ENCODE peak calls at places on chromosomes 7 and 10, in ten cellular contexts. One of them, this sample, is unnamed.

GRCh38 chr7:46680147-46680546 is 759.1 kb upstream of the IGFBP3 start:
- DNase-seq in fibroblast of mammary gland: peak; percentile 9
- DNase-seq in prostate gland: no peak
- DNase-seq in RWPE1: no peak
- DNase-seq in natural killer cell: no peak
- DNase-seq in astrocyte: peak; percentile 8
- DNase-seq in neural progenitor cell: no peak
- DNase-seq in colonic mucosa: no peak
- DNase-seq in ovary: no peak
- DNase-seq in H9: no peak
- DNase-seq in this sample: no peak

GRCh38 chr10:17454181-17454800 is at the start of gene ST8SIA6:
- DNase-seq in fibroblast of mammary gland: peak; percentile 25
- DNase-seq in prostate gland: peak; percentile 54
- DNase-seq in RWPE1: peak; percentile 55
- DNase-seq in natural killer cell: peak; percentile 68
- DNase-seq in astrocyte: peak; percentile 37
- DNase-seq in neural progenitor cell: peak; percentile 83
- DNase-seq in colonic mucosa: peak; percentile 51
- DNase-seq in ovary: peak; percentile 62
- DNase-seq in H9: peak; percentile 42
- DNase-seq in this sample: peak; percentile 71

GRCh38 chr10:104254493-104255243 is at the start of gene GSTO1:
- DNase-seq in fibroblast of mammary gland: peak; percentile 79
- DNase-seq in prostate gland: peak; percentile 74
- DNase-seq in RWPE1: peak; percentile 82
- DNase-seq in natural killer cell: peak; percentile 41
- DNase-seq in astrocyte: peak; percentile 62
- DNase-seq in neural progenitor cell: peak; percentile 67
- DNase-seq in colonic mucosa: peak; percentile 86
- DNase-seq in ovary: peak; percentile 86
- DNase-seq in H9: peak; percentile 74
- DNase-seq in this sample: peak; percentile 70

GRCh38 chr7:141053626-141054025 is 20.2 kb upstream of the TMEM178B start:
- DNase-seq in fibroblast of mammary gland: no peak
- DNase-seq in prostate gland: no peak
- DNase-seq in RWPE1: no peak
- DNase-seq in natural killer cell: peak; percentile 45
- DNase-seq in astrocyte: no peak
- DNase-seq in neural progenitor cell: no peak
- DNase-seq in colonic mucosa: no peak
- DNase-seq in ovary: no peak
- DNase-seq in H9: no peak
- DNase-seq in this sample: no peak

GRCh38 chr7:135238112-135238744 is 4.6 kb downstream of the STRA8 start:
- DNase-seq in fibroblast of mammary gland: no peak
- DNase-seq in prostate gland: no peak
- DNase-seq in RWPE1: no peak
- DNase-seq in natural killer cell: no peak
- DNase-seq in astrocyte: no peak
- DNase-seq in neural progenitor cell: no peak
- DNase-seq in colonic mucosa: no peak
- DNase-seq in ovary: no peak
- DNase-seq in H9: peak; percentile 66
- DNase-seq in this sample: no peak

GRCh38 chr7:100212631-100213286 is 7.0 kb upstream of the PVRIG start:
- DNase-seq in fibroblast of mammary gland: no peak
- DNase-seq in prostate gland: no peak
- DNase-seq in RWPE1: no peak
- DNase-seq in natural killer cell: no peak
- DNase-seq in astrocyte: no peak
- DNase-seq in neural progenitor cell: no peak
- DNase-seq in colonic mucosa: no peak
- DNase-seq in ovary: no peak
- DNase-seq in H9: no peak
- DNase-seq in this sample: no peak

GRCh38 chr10:120634629-120635028 is 177.6 kb downstream of the PLPP4 start:
- DNase-seq in fibroblast of mammary gland: no peak
- DNase-seq in prostate gland: no peak
- DNase-seq in RWPE1: no peak
- DNase-seq in natural killer cell: no peak
- DNase-seq in astrocyte: no peak
- DNase-seq in neural progenitor cell: peak; percentile 56
- DNase-seq in colonic mucosa: no peak
- DNase-seq in ovary: no peak
- DNase-seq in H9: peak; percentile 87
- DNase-seq in this sample: peak; percentile 18

GRCh38 chr10:119221666-119222065 is 14.3 kb downstream of the GRK5 start:
- DNase-seq in fibroblast of mammary gland: peak; percentile 49
- DNase-seq in prostate gland: no peak
- DNase-seq in RWPE1: no peak
- DNase-seq in natural killer cell: no peak
- DNase-seq in astrocyte: no peak
- DNase-seq in neural progenitor cell: no peak
- DNase-seq in colonic mucosa: no peak
- DNase-seq in ovary: no peak
- DNase-seq in H9: no peak
- DNase-seq in this sample: no peak

GRCh38 chr10:14481752-14482151 is 151.0 kb upstream of the FRMD4A start:
- DNase-seq in fibroblast of mammary gland: no peak
- DNase-seq in prostate gland: no peak
- DNase-seq in RWPE1: no peak
- DNase-seq in natural killer cell: no peak
- DNase-seq in astrocyte: peak; percentile 64
- DNase-seq in neural progenitor cell: peak; percentile 21
- DNase-seq in colonic mucosa: no peak
- DNase-seq in ovary: no peak
- DNase-seq in H9: no peak
- DNase-seq in this sample: no peak

GRCh38 chr10:44340557-44340956 is 44.3 kb downstream of the CXCL12 start:
- DNase-seq in fibroblast of mammary gland: no peak
- DNase-seq in prostate gland: no peak
- DNase-seq in RWPE1: no peak
- DNase-seq in natural killer cell: no peak
- DNase-seq in astrocyte: no peak
- DNase-seq in neural progenitor cell: no peak
- DNase-seq in colonic mucosa: no peak
- DNase-seq in ovary: no peak
- DNase-seq in H9: no peak
- DNase-seq in this sample: no peak

GRCh38 chr10:34999532-34999931 is 90.6 kb downstream of the CUL2 start:
- DNase-seq in fibroblast of mammary gland: no peak
- DNase-seq in prostate gland: no peak
- DNase-seq in RWPE1: no peak
- DNase-seq in natural killer cell: no peak
- DNase-seq in astrocyte: no peak
- DNase-seq in neural progenitor cell: no peak
- DNase-seq in colonic mucosa: no peak
- DNase-seq in ovary: no peak
- DNase-seq in H9: no peak
- DNase-seq in this sample: no peak

GRCh38 chr10:130337305-130337640 is 201.1 kb downstream of the GLRX3 start:
- DNase-seq in fibroblast of mammary gland: no peak
- DNase-seq in prostate gland: no peak
- DNase-seq in RWPE1: no peak
- DNase-seq in natural killer cell: no peak
- DNase-seq in astrocyte: no peak
- DNase-seq in neural progenitor cell: no peak
- DNase-seq in colonic mucosa: no peak
- DNase-seq in ovary: no peak
- DNase-seq in H9: no peak
- DNase-seq in this sample: no peak

GRCh38 chr10:130338588-130339070 is 202.4 kb downstream of the GLRX3 start:
- DNase-seq in fibroblast of mammary gland: no peak
- DNase-seq in prostate gland: peak; percentile 2
- DNase-seq in RWPE1: no peak
- DNase-seq in natural killer cell: no peak
- DNase-seq in astrocyte: no peak
- DNase-seq in neural progenitor cell: no peak
- DNase-seq in colonic mucosa: no peak
- DNase-seq in ovary: no peak
- DNase-seq in H9: no peak
- DNase-seq in this sample: no peak

GRCh38 chr10:130335336-130335735 is 199.1 kb downstream of the GLRX3 start:
- DNase-seq in fibroblast of mammary gland: no peak
- DNase-seq in prostate gland: peak; percentile 1
- DNase-seq in RWPE1: no peak
- DNase-seq in natural killer cell: no peak
- DNase-seq in astrocyte: no peak
- DNase-seq in neural progenitor cell: no peak
- DNase-seq in colonic mucosa: no peak
- DNase-seq in ovary: no peak
- DNase-seq in H9: no peak
- DNase-seq in this sample: no peak

GRCh38 chr10:130337696-130338587 is 201.8 kb downstream of the GLRX3 start:
- DNase-seq in fibroblast of mammary gland: no peak
- DNase-seq in prostate gland: no peak
- DNase-seq in RWPE1: no peak
- DNase-seq in natural killer cell: no peak
- DNase-seq in astrocyte: no peak
- DNase-seq in neural progenitor cell: no peak
- DNase-seq in colonic mucosa: no peak
- DNase-seq in ovary: no peak
- DNase-seq in H9: no peak
- DNase-seq in this sample: no peak

GRCh38 chr10:130336612-130337304 is 200.6 kb downstream of the GLRX3 start:
- DNase-seq in fibroblast of mammary gland: no peak
- DNase-seq in prostate gland: peak; percentile 1
- DNase-seq in RWPE1: no peak
- DNase-seq in natural killer cell: no peak
- DNase-seq in astrocyte: no peak
- DNase-seq in neural progenitor cell: peak; percentile 65
- DNase-seq in colonic mucosa: no peak
- DNase-seq in ovary: no peak
- DNase-seq in H9: peak; percentile 55
- DNase-seq in this sample: peak; percentile 41
- TF ChIP-seq CTCF in fibroblast of mammary gland: no peak
- TF ChIP-seq CTCF in prostate gland: no peak
- TF ChIP-seq CTCF in RWPE1: no peak
- TF ChIP-seq CTCF in natural killer cell: no peak
- TF ChIP-seq CTCF in astrocyte: no peak
- TF ChIP-seq CTCF in neural progenitor cell: peak; percentile 60
- TF ChIP-seq CTCF in colonic mucosa: no peak
- TF ChIP-seq CTCF in ovary: no peak
- TF ChIP-seq CTCF in H9: peak; percentile 68
- TF ChIP-seq CTCF in this sample: peak; percentile 35

GRCh38 chr10:71312840-71313789 is 5.9 kb upstream of the SLC29A3 start:
- DNase-seq in fibroblast of mammary gland: peak; percentile 86
- DNase-seq in prostate gland: peak; percentile 56
- DNase-seq in RWPE1: no peak
- DNase-seq in natural killer cell: no peak
- DNase-seq in astrocyte: peak; percentile 56
- DNase-seq in neural progenitor cell: no peak
- DNase-seq in colonic mucosa: peak; percentile 50
- DNase-seq in ovary: peak; percentile 92
- DNase-seq in H9: no peak
- DNase-seq in this sample: no peak

GRCh38 chr10:71312220-71312619 is 6.8 kb upstream of the SLC29A3 start:
- DNase-seq in fibroblast of mammary gland: no peak
- DNase-seq in prostate gland: no peak
- DNase-seq in RWPE1: no peak
- DNase-seq in natural killer cell: no peak
- DNase-seq in astrocyte: no peak
- DNase-seq in neural progenitor cell: no peak
- DNase-seq in colonic mucosa: no peak
- DNase-seq in ovary: no peak
- DNase-seq in H9: no peak
- DNase-seq in this sample: no peak

GRCh38 chr10:71316081-71316785 is 2.8 kb upstream of the SLC29A3 start:
- DNase-seq in fibroblast of mammary gland: no peak
- DNase-seq in prostate gland: no peak
- DNase-seq in RWPE1: no peak
- DNase-seq in natural killer cell: no peak
- DNase-seq in astrocyte: no peak
- DNase-seq in neural progenitor cell: no peak
- DNase-seq in colonic mucosa: no peak
- DNase-seq in ovary: no peak
- DNase-seq in H9: no peak
- DNase-seq in this sample: no peak

GRCh38 chr10:71314694-71315225 is 4.3 kb upstream of the SLC29A3 start:
- DNase-seq in fibroblast of mammary gland: no peak
- DNase-seq in prostate gland: no peak
- DNase-seq in RWPE1: no peak
- DNase-seq in natural killer cell: no peak
- DNase-seq in astrocyte: no peak
- DNase-seq in neural progenitor cell: no peak
- DNase-seq in colonic mucosa: no peak
- DNase-seq in ovary: no peak
- DNase-seq in H9: no peak
- DNase-seq in this sample: no peak

GRCh38 chr10:71314028-71314693 is 4.9 kb upstream of the SLC29A3 start:
- DNase-seq in fibroblast of mammary gland: peak; percentile 47
- DNase-seq in prostate gland: peak; percentile 35
- DNase-seq in RWPE1: peak; percentile 81
- DNase-seq in natural killer cell: peak; percentile 42
- DNase-seq in astrocyte: no peak
- DNase-seq in neural progenitor cell: peak; percentile 82
- DNase-seq in colonic mucosa: no peak
- DNase-seq in ovary: peak; percentile 77
- DNase-seq in H9: peak; percentile 66
- DNase-seq in this sample: peak; percentile 70
- TF ChIP-seq CTCF in fibroblast of mammary gland: peak; percentile 72
- TF ChIP-seq CTCF in prostate gland: peak; percentile 81
- TF ChIP-seq CTCF in RWPE1: peak; percentile 91
- TF ChIP-seq CTCF in natural killer cell: peak; percentile 81
- TF ChIP-seq CTCF in astrocyte: peak; percentile 58
- TF ChIP-seq CTCF in neural progenitor cell: peak; percentile 84
- TF ChIP-seq CTCF in colonic mucosa: peak; percentile 87
- TF ChIP-seq CTCF in ovary: peak; percentile 48
- TF ChIP-seq CTCF in H9: peak; percentile 92
- TF ChIP-seq CTCF in this sample: peak; percentile 95

DNA sequence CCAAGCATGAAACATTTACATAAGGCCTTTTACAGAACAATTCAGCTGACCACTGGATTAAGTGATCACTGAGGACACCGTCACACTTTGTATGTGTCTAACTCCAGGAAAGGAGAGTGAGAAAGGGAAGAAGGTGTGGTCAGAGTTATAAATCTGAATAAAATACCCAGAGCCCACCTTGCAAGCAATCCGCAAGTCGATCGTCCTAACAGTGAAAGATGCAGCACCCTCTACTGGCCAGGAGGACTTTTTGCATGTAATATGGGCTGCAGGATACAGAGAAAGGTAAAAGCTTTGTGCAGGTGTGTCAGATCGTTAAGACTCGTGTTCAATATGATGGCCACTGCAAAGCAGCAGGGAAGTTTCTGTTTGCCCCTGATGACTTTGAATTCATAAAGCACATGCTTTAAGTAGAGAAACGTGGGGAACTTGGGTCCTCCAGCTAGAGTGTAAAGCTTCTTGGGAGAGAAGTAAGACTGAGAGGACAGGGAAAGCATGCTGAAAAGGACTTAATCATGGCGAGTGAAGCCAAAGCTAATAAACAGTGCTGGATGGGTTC is 68.5 kb upstream of the BMPER start:
- DNase-seq in fibroblast of mammary gland: peak; percentile 57
- DNase-seq in prostate gland: no peak
- DNase-seq in RWPE1: no peak
- DNase-seq in natural killer cell: no peak
- DNase-seq in astrocyte: no peak
- DNase-seq in neural progenitor cell: no peak
- DNase-seq in colonic mucosa: no peak
- DNase-seq in ovary: no peak
- DNase-seq in H9: peak; percentile 48
- DNase-seq in this sample: no peak
- TF ChIP-seq CTCF in fibroblast of mammary gland: peak; percentile 34
- TF ChIP-seq CTCF in prostate gland: no peak
- TF ChIP-seq CTCF in RWPE1: peak; percentile 43
- TF ChIP-seq CTCF in natural killer cell: no peak
- TF ChIP-seq CTCF in astrocyte: peak; percentile 23
- TF ChIP-seq CTCF in neural progenitor cell: peak; percentile 40
- TF ChIP-seq CTCF in colonic mucosa: no peak
- TF ChIP-seq CTCF in ovary: no peak
- TF ChIP-seq CTCF in H9: peak; percentile 69
- TF ChIP-seq CTCF in this sample: peak; percentile 7

GRCh38 chr10:52741851-52742250 is 30.7 kb downstream of the MBL2 start:
- DNase-seq in fibroblast of mammary gland: no peak
- DNase-seq in prostate gland: no peak
- DNase-seq in RWPE1: no peak
- DNase-seq in natural killer cell: no peak
- DNase-seq in astrocyte: no peak
- DNase-seq in neural progenitor cell: no peak
- DNase-seq in colonic mucosa: no peak
- DNase-seq in ovary: no peak
- DNase-seq in H9: no peak
- DNase-seq in this sample: no peak
- TF ChIP-seq CTCF in fibroblast of mammary gland: no peak
- TF ChIP-seq CTCF in prostate gland: no peak
- TF ChIP-seq CTCF in RWPE1: no peak
- TF ChIP-seq CTCF in natural killer cell: no peak
- TF ChIP-seq CTCF in astrocyte: no peak
- TF ChIP-seq CTCF in neural progenitor cell: no peak
- TF ChIP-seq CTCF in colonic mucosa: no peak
- TF ChIP-seq CTCF in ovary: no peak
- TF ChIP-seq CTCF in H9: no peak
- TF ChIP-seq CTCF in this sample: no peak